ENCODE peak calls at places on chromosomes 3 and 15, in ten cellular contexts. L, Z, R, D, X, J, H, M, C and G are unnamed samples.

GRCh38 chr3:100709840-100710235 is 544 bp downstream of the TFG start:
- DNase-seq in M (no peak), L (no peak), D (peak), Z (peak), H (no peak), C (no peak), J (no peak), X (peak), R (peak), G (no peak)

GRCh38 chr15:80630981-80631380 is 64.1 kb upstream of the ABHD17C start:
- DNase-seq in C (no peak), M (no peak), J (no peak), Z (no peak), L (no peak), R (no peak), D (no peak), H (no peak), X (no peak), G (no peak)

GRCh38 chr15:43776101-43776717 is 557 bp downstream of the ELL3 start:
- DNase-seq in L (no peak), D (peak), C (no peak), H (no peak), Z (peak), J (no peak), M (peak), R (peak), X (no peak), G (no peak)

GRCh38 chr3:133792171-133792763 is 13.3 kb upstream of the SRPRB start:
- DNase-seq in M (no peak), C (no peak), Z (no peak), R (no peak), L (no peak), X (peak), H (no peak), J (peak), D (no peak), G (no peak)

GRCh38 chr3:155270485-155271342 is 22.8 kb downstream of the STRIT1 start:
- DNase-seq in J (no peak), C (no peak), L (no peak), D (no peak), X (peak), Z (no peak), H (no peak), M (no peak), R (no peak), G (no peak)

GRCh38 chr3:129014148-129014547 is 13.0 kb downstream of the EFCC1 start:
- DNase-seq in L (no peak), R (no peak), M (no peak), X (peak), C (no peak), H (no peak), Z (no peak), J (no peak), D (no peak), G (no peak)

GRCh38 chr3:183106635-183107034 is 7.3 kb upstream of the MCCC1 start:
- DNase-seq in R (no peak), L (no peak), H (no peak), Z (no peak), J (no peak), X (no peak), D (no peak), M (no peak), C (no peak), G (no peak)

GRCh38 chr3:100797921-100798491 is 88.7 kb downstream of the TFG start:
- DNase-seq in X (peak), R (no peak), Z (no peak), J (no peak), M (no peak), L (no peak), D (no peak), C (no peak), H (no peak), G (no peak)

GRCh38 chr3:114649331-114649730 is 355.5 kb downstream of the TIGIT start:
- DNase-seq in J (peak), D (no peak), C (peak), X (peak), R (no peak), L (no peak), M (no peak), H (no peak), Z (no peak), G (no peak)

GRCh38 chr3:105444725-105445124 is 78.0 kb downstream of the ALCAM start:
- DNase-seq in R (no peak), L (no peak), J (no peak), Z (no peak), C (no peak), D (no peak), M (no peak), X (peak), H (no peak), G (no peak)

GRCh38 chr3:19221081-19221480 is 72.8 kb downstream of the KCNH8 start:
- DNase-seq in J (no peak), M (no peak), Z (no peak), R (no peak), D (no peak), L (no peak), X (no peak), C (no peak), H (no peak), G (no peak)

GRCh38 chr3:50573566-50574279 is 4.4 kb downstream of the HEMK1 start:
- DNase-seq in C (no peak), R (no peak), J (no peak), Z (no peak), X (no peak), M (no peak), D (peak), L (no peak), H (no peak), G (no peak)

GRCh38 chr3:23304424-23304823 is 101.3 kb downstream of the UBE2E2 start:
- DNase-seq in C (no peak), H (no peak), X (peak), L (no peak), R (no peak), M (no peak), Z (no peak), J (no peak), D (no peak), G (peak)

GRCh38 chr3:48238506-48239085 is 2.3 kb upstream of the ZNF589 start:
- DNase-seq in D (no peak), C (no peak), R (no peak), M (no peak), Z (no peak), J (no peak), H (no peak), X (no peak), L (peak), G (no peak)

GRCh38 chr3:4988815-4989648 is 9.8 kb downstream of the BHLHE40 start:
- DNase-seq in H (no peak), M (no peak), C (no peak), D (peak), R (peak), Z (peak), J (no peak), L (peak), X (peak), G (no peak)

GRCh38 chr3:192727032-192727847 is at the start of gene FGF12:
- DNase-seq in Z (peak), R (no peak), X (peak), J (no peak), M (peak), L (peak), C (no peak), H (peak), D (peak), G (no peak)

GRCh38 chr3:55935241-55935640 is 448.1 kb upstream of the WNT5A start:
- DNase-seq in R (no peak), M (no peak), J (no peak), L (no peak), C (no peak), H (no peak), X (no peak), D (no peak), Z (no peak), G (no peak)

GRCh38 chr3:14228611-14229470 is 50.2 kb downstream of the LSM3 start:
- DNase-seq in D (no peak), M (no peak), L (no peak), X (no peak), C (no peak), R (peak), Z (no peak), J (no peak), H (no peak), G (no peak)

GRCh38 chr3:71893702-71894479 is 108.9 kb upstream of the PROK2 start:
- DNase-seq in X (no peak), J (no peak), C (no peak), R (no peak), H (no peak), L (no peak), M (no peak), D (no peak), Z (no peak), G (no peak)

GRCh38 chr3:99720985-99721632 is 82.7 kb downstream of the COL8A1 start:
- DNase-seq in C (no peak), R (no peak), X (peak), Z (peak), D (no peak), J (no peak), L (no peak), H (no peak), M (no peak), G (no peak)

GRCh38 chr3:156840826-156841689 is 14.9 kb downstream of the LEKR1 start:
- DNase-seq in Z (no peak), L (no peak), H (no peak), D (no peak), R (no peak), J (no peak), M (no peak), C (no peak), X (no peak), G (no peak)

GRCh38 chr15:89654311-89654761 is 931 bp downstream of the KIF7 start:
- DNase-seq in L (no peak), J (no peak), Z (no peak), C (no peak), R (no peak), M (no peak), D (no peak), H (no peak), X (peak), G (no peak)

GRCh38 chr3:171011109-171011508 is 15.4 kb downstream of the SLC2A2 start:
- DNase-seq in X (no peak), Z (no peak), D (no peak), L (no peak), R (no peak), C (no peak), J (no peak), M (no peak), H (no peak), G (no peak)

GRCh38 chr3:61358364-61358763 is 107.1 kb upstream of the FHIT start:
- DNase-seq in L (peak), J (no peak), H (no peak), Z (peak), D (peak), X (no peak), M (peak), R (peak), C (no peak), G (no peak)

GRCh38 chr15:29099131-29099880 is 170.3 kb downstream of the NSMCE3 start:
- DNase-seq in H (no peak), D (no peak), X (no peak), J (no peak), L (peak), M (no peak), R (no peak), C (no peak), Z (no peak), G (no peak)

GRCh38 chr3:189806171-189806951 is 175.2 kb downstream of the TP63 start:
- DNase-seq in M (no peak), L (no peak), J (no peak), R (no peak), H (no peak), X (peak), Z (no peak), C (no peak), D (no peak), G (peak)

GRCh38 chr3:53089511-53089910 is 40.7 kb downstream of the RFT1 start:
- DNase-seq in X (no peak), Z (no peak), D (no peak), H (no peak), C (no peak), L (no peak), J (no peak), M (peak), R (no peak), G (no peak)

GRCh38 chr3:49723301-49723630 is 485 bp downstream of the GMPPB start:
- DNase-seq in C (no peak), R (peak), H (no peak), Z (peak), X (peak), J (peak), L (peak), D (peak), M (peak), G (no peak)

GRCh38 chr15:49424954-49425353 is 1.9 kb downstream of the FGF7 start:
- DNase-seq in H (no peak), X (peak), J (no peak), C (no peak), L (no peak), Z (no peak), M (no peak), R (no peak), D (no peak), G (no peak)
- H3K4me3 ChIP-seq in H (peak), X (peak), J (no peak), C (no peak), L (peak), Z (peak), M (peak), R (no peak), D (no peak), G (peak)

GRCh38 chr15:100265641-100266035 is 76.1 kb downstream of the ADAMTS17 start:
- DNase-seq in D (no peak), J (no peak), R (peak), L (no peak), M (no peak), Z (no peak), H (no peak), X (no peak), C (no peak), G (no peak)

GRCh38 chr15:100266166-100266565 is 75.6 kb downstream of the ADAMTS17 start:
- DNase-seq in C (no peak), L (no peak), D (no peak), H (no peak), M (no peak), R (peak), J (no peak), Z (no peak), X (no peak), G (no peak)

GRCh38 chr15:100263721-100264455 is 77.9 kb downstream of the ADAMTS17 start:
- DNase-seq in L (no peak), X (no peak), M (no peak), Z (no peak), J (no peak), H (no peak), R (no peak), D (no peak), C (no peak), G (no peak)

GRCh38 chr15:100263031-100263430 is 78.7 kb downstream of the ADAMTS17 start:
- DNase-seq in D (no peak), J (no peak), R (peak), X (no peak), Z (no peak), M (no peak), L (no peak), C (no peak), H (no peak), G (no peak)

DNA sequence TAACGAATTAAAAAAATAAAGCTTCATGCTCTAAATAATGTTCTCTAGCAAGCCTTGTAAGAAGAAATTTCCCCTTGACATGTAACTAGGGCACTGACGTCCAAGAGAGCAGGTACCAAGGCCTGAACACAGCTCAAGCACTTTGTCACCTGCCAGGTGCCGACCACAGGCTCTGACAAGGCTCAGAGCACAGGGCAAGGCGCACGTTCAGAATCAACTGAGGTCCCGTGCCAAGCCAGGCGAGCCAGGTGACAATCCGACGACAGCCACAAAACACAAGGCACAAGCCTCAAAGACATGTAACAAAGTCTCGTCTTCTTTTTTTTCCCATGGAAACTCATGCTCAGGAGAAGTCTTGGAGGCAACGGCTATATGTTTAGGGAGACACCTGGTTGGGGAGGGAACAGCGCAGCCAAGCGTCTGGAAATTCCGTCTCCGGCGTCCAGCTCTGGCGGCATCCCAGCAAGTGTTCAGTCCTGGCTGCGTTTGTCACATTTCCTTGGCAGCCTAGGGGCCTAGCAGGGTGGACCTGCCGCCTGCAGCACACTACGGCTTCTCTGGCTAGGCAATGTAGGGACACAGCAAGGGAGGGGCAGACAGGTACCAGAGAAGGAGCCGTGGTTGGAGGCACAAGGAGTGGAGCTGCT is 76.7 kb downstream of the ADAMTS17 start:
- DNase-seq in C (no peak), H (no peak), L (no peak), M (no peak), Z (no peak), J (no peak), D (no peak), R (peak), X (no peak), G (no peak)
- TF ChIP-seq CTCF in C (no peak), H (no peak), L (no peak), M (no peak), Z (no peak), J (no peak), D (no peak), R (no peak), X (no peak), G (no peak)

GRCh38 chr3:63562323-63562722 is 90.2 kb upstream of the SNTN start:
- DNase-seq in X (no peak), R (no peak), D (no peak), J (no peak), H (no peak), M (no peak), L (no peak), Z (no peak), C (no peak), G (no peak)

GRCh38 chr3:63559884-63560283 is 92.6 kb upstream of the SNTN start:
- DNase-seq in X (peak), H (no peak), J (no peak), C (no peak), M (no peak), L (no peak), R (no peak), Z (no peak), D (no peak), G (no peak)

GRCh38 chr3:63561879-63562278 is 90.6 kb upstream of the SNTN start:
- DNase-seq in Z (no peak), L (no peak), M (no peak), C (no peak), H (no peak), J (no peak), D (no peak), X (no peak), R (no peak), G (no peak)

DNA sequence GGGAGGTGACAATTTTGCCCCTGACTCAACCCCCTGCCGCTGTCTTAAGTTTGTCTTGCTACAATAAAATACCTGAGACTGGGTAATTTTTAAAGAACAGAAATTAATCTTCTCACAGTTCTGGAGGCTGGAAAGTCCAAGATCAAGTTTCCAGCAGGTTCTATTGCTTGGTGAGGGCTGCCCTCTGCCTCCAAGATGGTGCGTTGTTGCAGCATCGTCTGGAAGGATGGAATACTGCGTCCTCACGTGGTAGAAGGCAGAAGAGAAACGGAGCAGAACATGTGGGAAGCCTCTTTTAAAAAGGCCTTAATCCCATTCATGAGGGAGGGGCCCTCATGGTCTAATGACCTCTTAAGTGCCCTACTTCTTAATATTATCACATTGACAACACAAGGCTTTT is 87.3 kb upstream of the SNTN start:
- DNase-seq in X (no peak), C (no peak), D (no peak), J (no peak), Z (no peak), H (no peak), L (no peak), M (no peak), R (no peak), G (no peak)
- H3K4me3 ChIP-seq in X (no peak), C (no peak), D (no peak), J (no peak), Z (no peak), H (no peak), L (no peak), M (no peak), R (no peak), G (no peak)

GRCh38 chr3:140499114-140499757 is 178.6 kb upstream of the TRIM42 start:
- DNase-seq in M (no peak), J (no peak), D (no peak), X (peak), R (no peak), Z (no peak), L (no peak), C (peak), H (no peak), G (no peak)
- TF ChIP-seq CTCF in M (peak), J (peak), D (no peak), X (peak), R (no peak), Z (peak), L (no peak), C (peak), H (no peak), G (no peak)